ENCODE peak calls at places on chromosomes 6 and 20, in seven cellular contexts. One of them, this sample, is unnamed.

GRCh38 chr20:55580475-55580874 is 424.8 kb downstream of the CBLN4 start:
- DNase-seq in trophoblast cell: no peak
- DNase-seq in mesendoderm: no peak
- DNase-seq in IMR-90: no peak
- DNase-seq in neuronal stem cell: no peak
- DNase-seq in H9: no peak
- DNase-seq in H1: no peak
- DNase-seq in this sample: no peak

GRCh38 chr20:61900376-61901293 is 165.0 kb downstream of the TAF4 start:
- DNase-seq in H9: peak; percentile 47
- DNase-seq in mesendoderm: no peak
- DNase-seq in trophoblast cell: no peak
- DNase-seq in IMR-90: no peak
- DNase-seq in neuronal stem cell: no peak
- DNase-seq in H1: no peak
- DNase-seq in this sample: no peak

GRCh38 chr6:136471372-136471771 is 78.8 kb downstream of the MAP7 start:
- DNase-seq in H1: no peak
- DNase-seq in H9: no peak
- DNase-seq in mesendoderm: peak; percentile 10
- DNase-seq in IMR-90: peak; percentile 1
- DNase-seq in trophoblast cell: no peak
- DNase-seq in neuronal stem cell: no peak
- DNase-seq in this sample: no peak

GRCh38 chr6:110625883-110626282 is 149.5 kb upstream of the SLC22A16 start:
- DNase-seq in IMR-90: peak; percentile 63
- DNase-seq in trophoblast cell: no peak
- DNase-seq in H9: no peak
- DNase-seq in mesendoderm: no peak
- DNase-seq in neuronal stem cell: no peak
- DNase-seq in H1: no peak
- DNase-seq in this sample: peak; percentile 6

GRCh38 chr6:23180504-23181293 is 611.3 kb downstream of the HDGFL1 start:
- DNase-seq in trophoblast cell: no peak
- DNase-seq in neuronal stem cell: peak; percentile 64
- DNase-seq in H9: no peak
- DNase-seq in IMR-90: peak; percentile 90
- DNase-seq in mesendoderm: peak; percentile 31
- DNase-seq in H1: no peak
- DNase-seq in this sample: peak; percentile 62

GRCh38 chr20:11869641-11870040 is 48.1 kb upstream of the BTBD3 start:
- DNase-seq in IMR-90: no peak
- DNase-seq in neuronal stem cell: no peak
- DNase-seq in trophoblast cell: peak; percentile 98
- DNase-seq in mesendoderm: no peak
- DNase-seq in H9: no peak
- DNase-seq in H1: no peak
- DNase-seq in this sample: no peak

GRCh38 chr6:82013561-82014275 is 233.8 kb downstream of the IBTK start:
- DNase-seq in mesendoderm: no peak
- DNase-seq in H1: no peak
- DNase-seq in neuronal stem cell: no peak
- DNase-seq in H9: no peak
- DNase-seq in trophoblast cell: peak; percentile 83
- DNase-seq in IMR-90: peak; percentile 48
- DNase-seq in this sample: peak; percentile 72

GRCh38 chr20:47735412-47736400 is 49.6 kb downstream of the SULF2 start:
- DNase-seq in H1: no peak
- DNase-seq in H9: no peak
- DNase-seq in IMR-90: no peak
- DNase-seq in neuronal stem cell: no peak
- DNase-seq in trophoblast cell: peak; percentile 31
- DNase-seq in mesendoderm: no peak
- DNase-seq in this sample: peak; percentile 1

GRCh38 chr6:89508755-89509563 is 76.0 kb downstream of the ANKRD6 start:
- DNase-seq in H9: peak; percentile 38
- DNase-seq in H1: no peak
- DNase-seq in IMR-90: no peak
- DNase-seq in neuronal stem cell: no peak
- DNase-seq in mesendoderm: no peak
- DNase-seq in trophoblast cell: no peak
- DNase-seq in this sample: no peak

GRCh38 chr20:61328906-61329558 is 77.0 kb downstream of the CDH4 start:
- DNase-seq in neuronal stem cell: no peak
- DNase-seq in mesendoderm: no peak
- DNase-seq in trophoblast cell: no peak
- DNase-seq in IMR-90: peak; percentile 17
- DNase-seq in H9: no peak
- DNase-seq in H1: no peak
- DNase-seq in this sample: no peak

GRCh38 chr20:5172903-5173463 is 46.2 kb downstream of the CDS2 start:
- DNase-seq in H1: no peak
- DNase-seq in trophoblast cell: no peak
- DNase-seq in H9: no peak
- DNase-seq in IMR-90: no peak
- DNase-seq in neuronal stem cell: no peak
- DNase-seq in mesendoderm: no peak
- DNase-seq in this sample: no peak

GRCh38 chr6:19332806-19333460 is 504.2 kb upstream of the ID4 start:
- DNase-seq in trophoblast cell: no peak
- DNase-seq in H9: no peak
- DNase-seq in neuronal stem cell: no peak
- DNase-seq in IMR-90: no peak
- DNase-seq in H1: no peak
- DNase-seq in mesendoderm: no peak
- DNase-seq in this sample: no peak
- H2AK5ac ChIP-seq in trophoblast cell: no peak overlapping the region
- H2AK5ac ChIP-seq in H9: no peak overlapping the region
- H2AK5ac ChIP-seq in neuronal stem cell: no peak overlapping the region
- H2AK5ac ChIP-seq in IMR-90: no peak overlapping the region
- H2AK5ac ChIP-seq in H1: no peak overlapping the region
- H2AK5ac ChIP-seq in mesendoderm: no peak overlapping the region
- H2AK5ac ChIP-seq in this sample: no peak overlapping the region

DNA sequence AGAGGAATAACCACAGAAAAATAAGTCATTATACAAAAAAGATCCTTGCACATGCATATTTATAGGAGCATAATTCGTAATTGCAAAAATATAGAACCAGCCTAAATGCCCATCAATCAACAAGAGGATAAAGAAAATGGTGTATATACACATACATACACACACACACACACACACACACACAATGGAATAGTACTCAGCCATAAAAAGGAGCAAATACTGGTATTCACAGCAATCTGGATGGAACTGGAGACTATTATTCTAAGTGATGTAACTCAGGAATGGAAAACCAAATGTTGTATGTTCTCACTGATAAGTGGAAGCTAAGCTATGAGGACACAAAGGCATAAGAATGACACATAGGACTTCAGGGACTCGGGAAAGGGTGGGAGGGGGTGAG is 1.9 kb upstream of the KIAA1586 start:
- DNase-seq in trophoblast cell: no peak
- DNase-seq in IMR-90: no peak
- DNase-seq in H9: no peak
- DNase-seq in H1: no peak
- DNase-seq in mesendoderm: no peak
- DNase-seq in neuronal stem cell: no peak
- DNase-seq in this sample: no peak
- H2BK5ac ChIP-seq in trophoblast cell: no peak overlapping the region
- H2BK5ac ChIP-seq in IMR-90: no peak overlapping the region
- H2BK5ac ChIP-seq in H9: no peak overlapping the region
- H2BK5ac ChIP-seq in H1: no peak overlapping the region
- H2BK5ac ChIP-seq in mesendoderm: no peak overlapping the region
- H2BK5ac ChIP-seq in neuronal stem cell: no peak overlapping the region
- H2BK5ac ChIP-seq in this sample: no peak overlapping the region

GRCh38 chr6:14722001-14722567 is 523.8 kb upstream of the JARID2 start:
- DNase-seq in H9: no peak
- DNase-seq in neuronal stem cell: no peak
- DNase-seq in trophoblast cell: no peak
- DNase-seq in IMR-90: no peak
- DNase-seq in mesendoderm: no peak
- DNase-seq in H1: no peak
- DNase-seq in this sample: no peak
- H2AK5ac ChIP-seq in H9: no peak overlapping the region
- H2AK5ac ChIP-seq in neuronal stem cell: no peak overlapping the region
- H2AK5ac ChIP-seq in trophoblast cell: no peak overlapping the region
- H2AK5ac ChIP-seq in IMR-90: no peak overlapping the region
- H2AK5ac ChIP-seq in mesendoderm: no peak overlapping the region
- H2AK5ac ChIP-seq in H1: no peak overlapping the region
- H2AK5ac ChIP-seq in this sample: no peak overlapping the region

GRCh38 chr6:18350271-18350670 is 36.9 kb upstream of the RNF144B start:
- DNase-seq in trophoblast cell: peak; percentile 75
- DNase-seq in H1: no peak
- DNase-seq in neuronal stem cell: no peak
- DNase-seq in IMR-90: no peak
- DNase-seq in mesendoderm: no peak
- DNase-seq in H9: no peak
- DNase-seq in this sample: no peak
- H2BK5ac ChIP-seq in trophoblast cell: no peak overlapping the region
- H2BK5ac ChIP-seq in H1: no peak overlapping the region
- H2BK5ac ChIP-seq in neuronal stem cell: no peak overlapping the region
- H2BK5ac ChIP-seq in IMR-90: no peak overlapping the region
- H2BK5ac ChIP-seq in mesendoderm: no peak overlapping the region
- H2BK5ac ChIP-seq in H9: no peak overlapping the region
- H2BK5ac ChIP-seq in this sample: no peak overlapping the region

DNA sequence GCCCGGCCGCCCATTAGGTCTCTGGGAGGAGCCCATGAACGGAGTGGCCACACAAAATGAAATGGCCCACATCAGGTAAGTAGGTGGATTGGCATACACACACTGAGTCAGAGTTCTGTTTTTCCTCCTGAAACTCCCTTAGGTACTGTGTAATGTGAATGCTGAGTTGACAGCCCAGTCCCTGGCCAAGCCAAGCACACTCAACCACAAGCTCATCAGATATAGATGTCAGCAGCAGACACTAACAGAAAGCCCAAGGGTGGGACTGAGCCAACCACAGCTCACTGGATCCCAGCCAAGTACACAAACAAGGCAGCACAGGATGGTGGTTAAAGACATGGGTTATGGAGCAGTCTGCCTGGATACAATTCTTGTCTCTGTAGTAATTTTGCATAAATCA is 403.4 kb downstream of the GJA1 start:
- DNase-seq in H1: no peak
- DNase-seq in H9: no peak
- DNase-seq in trophoblast cell: no peak
- DNase-seq in mesendoderm: no peak
- DNase-seq in IMR-90: peak; percentile 38
- DNase-seq in neuronal stem cell: no peak
- DNase-seq in this sample: peak; percentile 86
- H2AK5ac ChIP-seq in H1: no peak overlapping the region
- H2AK5ac ChIP-seq in H9: no peak overlapping the region
- H2AK5ac ChIP-seq in trophoblast cell: no peak overlapping the region
- H2AK5ac ChIP-seq in mesendoderm: peak overlapping the region; percentile 46
- H2AK5ac ChIP-seq in IMR-90: peak overlapping the region; percentile 4
- H2AK5ac ChIP-seq in neuronal stem cell: no peak overlapping the region
- H2AK5ac ChIP-seq in this sample: no peak overlapping the region

GRCh38 chr6:22099241-22099640 is 197.6 kb downstream of the PRL start:
- DNase-seq in trophoblast cell: no peak
- DNase-seq in neuronal stem cell: no peak
- DNase-seq in H1: no peak
- DNase-seq in IMR-90: no peak
- DNase-seq in H9: no peak
- DNase-seq in mesendoderm: no peak
- DNase-seq in this sample: no peak

GRCh38 chr6:22106445-22106844 is 190.4 kb downstream of the PRL start:
- DNase-seq in IMR-90: no peak
- DNase-seq in trophoblast cell: no peak
- DNase-seq in H1: no peak
- DNase-seq in mesendoderm: no peak
- DNase-seq in neuronal stem cell: no peak
- DNase-seq in H9: no peak
- DNase-seq in this sample: no peak

GRCh38 chr6:22099923-22100322 is 196.9 kb downstream of the PRL start:
- DNase-seq in H9: no peak
- DNase-seq in neuronal stem cell: no peak
- DNase-seq in H1: no peak
- DNase-seq in trophoblast cell: no peak
- DNase-seq in mesendoderm: no peak
- DNase-seq in IMR-90: no peak
- DNase-seq in this sample: no peak

GRCh38 chr6:22101163-22101562 is 195.7 kb downstream of the PRL start:
- DNase-seq in IMR-90: peak; percentile 56
- DNase-seq in H9: no peak
- DNase-seq in neuronal stem cell: no peak
- DNase-seq in trophoblast cell: no peak
- DNase-seq in H1: no peak
- DNase-seq in mesendoderm: no peak
- DNase-seq in this sample: no peak

GRCh38 chr6:22102671-22103070 is 194.2 kb downstream of the PRL start:
- DNase-seq in H1: no peak
- DNase-seq in H9: no peak
- DNase-seq in neuronal stem cell: no peak
- DNase-seq in trophoblast cell: no peak
- DNase-seq in mesendoderm: no peak
- DNase-seq in IMR-90: peak; percentile 27
- DNase-seq in this sample: no peak
- H2BK5ac ChIP-seq in H1: no peak overlapping the region
- H2BK5ac ChIP-seq in H9: no peak overlapping the region
- H2BK5ac ChIP-seq in neuronal stem cell: no peak overlapping the region
- H2BK5ac ChIP-seq in trophoblast cell: no peak overlapping the region
- H2BK5ac ChIP-seq in mesendoderm: no peak overlapping the region
- H2BK5ac ChIP-seq in IMR-90: no peak overlapping the region
- H2BK5ac ChIP-seq in this sample: no peak overlapping the region

GRCh38 chr6:5634525-5634924 is 372.2 kb downstream of the NRN1 start:
- DNase-seq in IMR-90: peak; percentile 8
- DNase-seq in trophoblast cell: no peak
- DNase-seq in H9: no peak
- DNase-seq in mesendoderm: no peak
- DNase-seq in H1: no peak
- DNase-seq in neuronal stem cell: no peak
- DNase-seq in this sample: no peak
- H2AK5ac ChIP-seq in IMR-90: no peak overlapping the region
- H2AK5ac ChIP-seq in trophoblast cell: no peak overlapping the region
- H2AK5ac ChIP-seq in H9: no peak overlapping the region
- H2AK5ac ChIP-seq in mesendoderm: no peak overlapping the region
- H2AK5ac ChIP-seq in H1: no peak overlapping the region
- H2AK5ac ChIP-seq in neuronal stem cell: no peak overlapping the region
- H2AK5ac ChIP-seq in this sample: no peak overlapping the region

GRCh38 chr6:71321344-71321743 is 32.7 kb downstream of the OGFRL1 start:
- DNase-seq in IMR-90: no peak
- DNase-seq in mesendoderm: no peak
- DNase-seq in H9: no peak
- DNase-seq in trophoblast cell: no peak
- DNase-seq in H1: no peak
- DNase-seq in neuronal stem cell: no peak
- DNase-seq in this sample: no peak
- H2BK5ac ChIP-seq in IMR-90: no peak overlapping the region
- H2BK5ac ChIP-seq in mesendoderm: no peak overlapping the region
- H2BK5ac ChIP-seq in H9: no peak overlapping the region
- H2BK5ac ChIP-seq in trophoblast cell: no peak overlapping the region
- H2BK5ac ChIP-seq in H1: no peak overlapping the region
- H2BK5ac ChIP-seq in neuronal stem cell: no peak overlapping the region
- H2BK5ac ChIP-seq in this sample: no peak overlapping the region

GRCh38 chr6:151675746-151676459 is 131.6 kb upstream of the ESR1 start:
- DNase-seq in IMR-90: peak; percentile 4
- DNase-seq in trophoblast cell: peak; percentile 89
- DNase-seq in neuronal stem cell: peak; percentile 47
- DNase-seq in mesendoderm: peak; percentile 78
- DNase-seq in H1: peak; percentile 77
- DNase-seq in H9: peak; percentile 78
- DNase-seq in this sample: peak; percentile 15
- H2AK5ac ChIP-seq in IMR-90: no peak overlapping the region
- H2AK5ac ChIP-seq in trophoblast cell: no peak overlapping the region
- H2AK5ac ChIP-seq in neuronal stem cell: no peak overlapping the region
- H2AK5ac ChIP-seq in mesendoderm: no peak overlapping the region
- H2AK5ac ChIP-seq in H1: no peak overlapping the region
- H2AK5ac ChIP-seq in H9: no peak overlapping the region
- H2AK5ac ChIP-seq in this sample: no peak overlapping the region

This sample was measured in mesenchymal stem cell.